ENCODE peak calls at places on chromosomes 16 and 17, in ten cellular contexts. U, J, L, H, X, F, W, N, C and Y are unnamed samples.

GRCh38 chr17:8951210-8951609 is 14.3 kb downstream of the PIK3R5 start:
- DNase-seq in F (no peak), C (no peak), W (no peak), U (no peak), X (no peak), L (no peak), J (no peak), N (no peak), H (no peak), Y (no peak)

GRCh38 chr16:21985524-21985923 is 15.4 kb downstream of the PDZD9 start:
- DNase-seq in X (no peak), J (no peak), U (no peak), W (no peak), C (no peak), N (no peak), F (no peak), L (no peak), H (no peak), Y (no peak)

GRCh38 chr16:15507959-15508336 is 73.6 kb downstream of the BMERB1 start:
- DNase-seq in U (no peak), F (no peak), N (no peak), J (no peak), H (no peak), C (no peak), W (no peak), L (no peak), X (no peak), Y (no peak)

GRCh38 chr17:60712675-60713074 is 35.0 kb downstream of the BCAS3 start:
- DNase-seq in W (no peak), H (no peak), U (no peak), F (no peak), N (no peak), L (no peak), C (no peak), J (no peak), X (peak), Y (no peak)

GRCh38 chr17:44376124-44376523 is 12.5 kb upstream of the FAM171A2 start:
- DNase-seq in W (no peak), U (no peak), C (peak), X (peak), F (peak), J (no peak), H (no peak), N (peak), L (peak), Y (peak)

GRCh38 chr17:43327834-43328420 is 70.9 kb upstream of the ARL4D start:
- DNase-seq in U (no peak), F (peak), C (no peak), N (no peak), J (no peak), L (no peak), H (no peak), X (no peak), W (no peak), Y (no peak)

GRCh38 chr16:49889725-49890397 is 33.9 kb upstream of the ZNF423 start:
- DNase-seq in N (peak), X (no peak), H (no peak), C (no peak), J (peak), U (no peak), L (peak), F (peak), W (no peak), Y (no peak)

GRCh38 chr17:60493847-60494321 is 32.2 kb downstream of the APPBP2 start:
- DNase-seq in F (peak), W (no peak), N (no peak), X (no peak), H (no peak), U (no peak), J (no peak), C (no peak), L (no peak), Y (no peak)

GRCh38 chr17:42518046-42518754 is 17.8 kb upstream of the NAGLU start:
- DNase-seq in J (peak), F (peak), L (peak), X (peak), N (peak), U (no peak), H (no peak), W (no peak), C (peak), Y (no peak)

GRCh38 chr16:228151-228855 is 946 bp downstream of the LUC7L start:
- DNase-seq in U (peak), W (peak), L (no peak), N (peak), H (peak), X (peak), J (peak), F (peak), C (no peak), Y (no peak)

GRCh38 chr17:78497115-78497540 is 80.1 kb downstream of the DNAH17 start:
- DNase-seq in L (peak), J (peak), U (peak), X (peak), C (peak), H (peak), N (peak), W (peak), F (peak), Y (peak)

GRCh38 chr17:64641499-64641898 is 20.6 kb downstream of the SMURF2 start:
- DNase-seq in H (no peak), W (no peak), L (peak), C (no peak), U (no peak), J (no peak), F (peak), X (peak), N (peak), Y (no peak)

GRCh38 chr17:32910769-32911168 is 17.2 kb upstream of the TMEM98 start:
- DNase-seq in X (no peak), C (no peak), W (no peak), J (no peak), N (no peak), L (no peak), F (no peak), U (no peak), H (no peak), Y (no peak)